ENCODE peak calls at places on chromosomes 5 and 9, in eight cellular contexts. One of them, this sample, is unnamed.

GRCh38 chr5:18699681-18700080 is 1065.4 kb downstream of the TAF11L14 start:
- DNase-seq in M059J: no peak
- DNase-seq in GF-D8: no peak
- DNase-seq in AG04450: no peak
- DNase-seq in activated CD4-positive, alpha-beta T cell treated with anti-CD3 and anti-CD28 coated beads for 36 hours: no peak
- DNase-seq in osteocyte: no peak
- DNase-seq in HFFc6: peak; percentile 1
- DNase-seq in Calu3: no peak
- DNase-seq in this sample: no peak

GRCh38 chr5:165410476-165410875 is 1905.1 kb downstream of the MAT2B start:
- DNase-seq in M059J: no peak
- DNase-seq in GF-D8: no peak
- DNase-seq in AG04450: no peak
- DNase-seq in activated CD4-positive, alpha-beta T cell treated with anti-CD3 and anti-CD28 coated beads for 36 hours: no peak
- DNase-seq in osteocyte: no peak
- DNase-seq in HFFc6: no peak
- DNase-seq in Calu3: no peak
- DNase-seq in this sample: no peak

GRCh38 chr5:147410496-147411395 is 99.1 kb downstream of the DPYSL3 start:
- DNase-seq in M059J: no peak
- DNase-seq in GF-D8: no peak
- DNase-seq in AG04450: no peak
- DNase-seq in activated CD4-positive, alpha-beta T cell treated with anti-CD3 and anti-CD28 coated beads for 36 hours: no peak
- DNase-seq in osteocyte: no peak
- DNase-seq in HFFc6: no peak
- DNase-seq in Calu3: no peak
- DNase-seq in this sample: peak; percentile 85

GRCh38 chr9:77756449-77756848 is 108.3 kb upstream of the GNA14 start:
- DNase-seq in M059J: no peak
- DNase-seq in GF-D8: no peak
- DNase-seq in AG04450: no peak
- DNase-seq in activated CD4-positive, alpha-beta T cell treated with anti-CD3 and anti-CD28 coated beads for 36 hours: no peak
- DNase-seq in osteocyte: no peak
- DNase-seq in HFFc6: no peak
- DNase-seq in Calu3: no peak
- DNase-seq in this sample: no peak

GRCh38 chr9:70945301-70945700 is 176.1 kb downstream of the TRPM3 start:
- DNase-seq in M059J: no peak
- DNase-seq in GF-D8: no peak
- DNase-seq in AG04450: no peak
- DNase-seq in activated CD4-positive, alpha-beta T cell treated with anti-CD3 and anti-CD28 coated beads for 36 hours: no peak
- DNase-seq in osteocyte: no peak
- DNase-seq in HFFc6: no peak
- DNase-seq in Calu3: no peak
- DNase-seq in this sample: no peak

GRCh38 chr5:153158608-153159007 is 331.9 kb upstream of the GRIA1 start:
- DNase-seq in M059J: peak; percentile 21
- DNase-seq in GF-D8: no peak
- DNase-seq in AG04450: no peak
- DNase-seq in activated CD4-positive, alpha-beta T cell treated with anti-CD3 and anti-CD28 coated beads for 36 hours: no peak
- DNase-seq in osteocyte: no peak
- DNase-seq in HFFc6: no peak
- DNase-seq in Calu3: no peak
- DNase-seq in this sample: no peak

GRCh38 chr9:128232811-128233428 is 29.7 kb downstream of the DNM1 start:
- DNase-seq in M059J: no peak
- DNase-seq in GF-D8: no peak
- DNase-seq in AG04450: no peak
- DNase-seq in activated CD4-positive, alpha-beta T cell treated with anti-CD3 and anti-CD28 coated beads for 36 hours: no peak
- DNase-seq in osteocyte: no peak
- DNase-seq in HFFc6: no peak
- DNase-seq in Calu3: no peak
- DNase-seq in this sample: no peak

GRCh38 chr5:123528059-123528458 is 16.1 kb downstream of the CSNK1G3 start:
- DNase-seq in M059J: no peak
- DNase-seq in GF-D8: no peak
- DNase-seq in AG04450: no peak
- DNase-seq in activated CD4-positive, alpha-beta T cell treated with anti-CD3 and anti-CD28 coated beads for 36 hours: no peak
- DNase-seq in osteocyte: no peak
- DNase-seq in HFFc6: no peak
- DNase-seq in Calu3: no peak
- DNase-seq in this sample: no peak

GRCh38 chr5:170597109-170597741 is 93.4 kb downstream of the KCNIP1 start:
- DNase-seq in M059J: peak; percentile 95
- DNase-seq in GF-D8: no peak
- DNase-seq in AG04450: no peak
- DNase-seq in activated CD4-positive, alpha-beta T cell treated with anti-CD3 and anti-CD28 coated beads for 36 hours: peak; percentile 69
- DNase-seq in osteocyte: no peak
- DNase-seq in HFFc6: peak; percentile 94
- DNase-seq in Calu3: no peak
- DNase-seq in this sample: no peak

GRCh38 chr5:60822285-60822556 is 21.8 kb downstream of the ELOVL7 start:
- DNase-seq in M059J: no peak
- DNase-seq in GF-D8: no peak
- DNase-seq in AG04450: no peak
- DNase-seq in activated CD4-positive, alpha-beta T cell treated with anti-CD3 and anti-CD28 coated beads for 36 hours: no peak
- DNase-seq in osteocyte: no peak
- DNase-seq in HFFc6: no peak
- DNase-seq in Calu3: no peak
- DNase-seq in this sample: no peak

GRCh38 chr5:107526-107925 is 15.6 kb downstream of the PLEKHG4B start:
- DNase-seq in M059J: no peak
- DNase-seq in GF-D8: no peak
- DNase-seq in AG04450: no peak
- DNase-seq in activated CD4-positive, alpha-beta T cell treated with anti-CD3 and anti-CD28 coated beads for 36 hours: no peak
- DNase-seq in osteocyte: no peak
- DNase-seq in HFFc6: no peak
- DNase-seq in Calu3: no peak
- DNase-seq in this sample: no peak

GRCh38 chr9:122551371-122551770 is 1.5 kb upstream of the OR1N2 start:
- DNase-seq in M059J: no peak
- DNase-seq in GF-D8: no peak
- DNase-seq in AG04450: no peak
- DNase-seq in activated CD4-positive, alpha-beta T cell treated with anti-CD3 and anti-CD28 coated beads for 36 hours: no peak
- DNase-seq in osteocyte: no peak
- DNase-seq in HFFc6: no peak
- DNase-seq in Calu3: no peak
- DNase-seq in this sample: no peak

GRCh38 chr9:28365020-28365640 is 791.8 kb upstream of the C9orf72 start:
- DNase-seq in M059J: peak; percentile 27
- DNase-seq in GF-D8: no peak
- DNase-seq in AG04450: no peak
- DNase-seq in activated CD4-positive, alpha-beta T cell treated with anti-CD3 and anti-CD28 coated beads for 36 hours: no peak
- DNase-seq in osteocyte: no peak
- DNase-seq in HFFc6: no peak
- DNase-seq in Calu3: no peak
- DNase-seq in this sample: no peak

GRCh38 chr9:32525506-32525905 is 490 bp downstream of the RIGI start:
- DNase-seq in M059J: no peak
- DNase-seq in GF-D8: no peak
- DNase-seq in AG04450: no peak
- DNase-seq in activated CD4-positive, alpha-beta T cell treated with anti-CD3 and anti-CD28 coated beads for 36 hours: no peak
- DNase-seq in osteocyte: no peak
- DNase-seq in HFFc6: no peak
- DNase-seq in Calu3: no peak
- DNase-seq in this sample: no peak

GRCh38 chr5:6319116-6319515 is 59.2 kb downstream of the MED10 start:
- DNase-seq in M059J: no peak
- DNase-seq in GF-D8: no peak
- DNase-seq in AG04450: no peak
- DNase-seq in activated CD4-positive, alpha-beta T cell treated with anti-CD3 and anti-CD28 coated beads for 36 hours: no peak
- DNase-seq in osteocyte: peak; percentile 76
- DNase-seq in HFFc6: no peak
- DNase-seq in Calu3: no peak
- DNase-seq in this sample: no peak

GRCh38 chr5:80957031-80957761 is 3.0 kb upstream of the RASGRF2 start:
- DNase-seq in M059J: peak; percentile 48
- DNase-seq in GF-D8: no peak
- DNase-seq in AG04450: no peak
- DNase-seq in activated CD4-positive, alpha-beta T cell treated with anti-CD3 and anti-CD28 coated beads for 36 hours: no peak
- DNase-seq in osteocyte: no peak
- DNase-seq in HFFc6: no peak
- DNase-seq in Calu3: no peak
- DNase-seq in this sample: no peak

GRCh38 chr9:125732562-125732961 is 14.6 kb upstream of the PBX3 start:
- DNase-seq in M059J: peak; percentile 34
- DNase-seq in GF-D8: no peak
- DNase-seq in AG04450: no peak
- DNase-seq in activated CD4-positive, alpha-beta T cell treated with anti-CD3 and anti-CD28 coated beads for 36 hours: no peak
- DNase-seq in osteocyte: no peak
- DNase-seq in HFFc6: no peak
- DNase-seq in Calu3: no peak
- DNase-seq in this sample: no peak

GRCh38 chr5:14745753-14746152 is 81.2 kb downstream of the OTULIN start:
- DNase-seq in M059J: no peak
- DNase-seq in GF-D8: no peak
- DNase-seq in AG04450: no peak
- DNase-seq in activated CD4-positive, alpha-beta T cell treated with anti-CD3 and anti-CD28 coated beads for 36 hours: peak; percentile 29
- DNase-seq in osteocyte: no peak
- DNase-seq in HFFc6: no peak
- DNase-seq in Calu3: no peak
- DNase-seq in this sample: no peak

GRCh38 chr5:60260658-60261057 is 367.1 kb upstream of the PDE4D start:
- DNase-seq in M059J: peak; percentile 79
- DNase-seq in GF-D8: no peak
- DNase-seq in AG04450: no peak
- DNase-seq in activated CD4-positive, alpha-beta T cell treated with anti-CD3 and anti-CD28 coated beads for 36 hours: no peak
- DNase-seq in osteocyte: no peak
- DNase-seq in HFFc6: no peak
- DNase-seq in Calu3: no peak
- DNase-seq in this sample: no peak

GRCh38 chr9:16921855-16922254 is 51.4 kb upstream of the BNC2 start:
- DNase-seq in M059J: peak; percentile 66
- DNase-seq in GF-D8: no peak
- DNase-seq in AG04450: no peak
- DNase-seq in activated CD4-positive, alpha-beta T cell treated with anti-CD3 and anti-CD28 coated beads for 36 hours: no peak
- DNase-seq in osteocyte: no peak
- DNase-seq in HFFc6: peak; percentile 6
- DNase-seq in Calu3: no peak
- DNase-seq in this sample: no peak

GRCh38 chr9:38621434-38622082 is 1.2 kb upstream of the ANKRD18A start:
- DNase-seq in M059J: no peak
- DNase-seq in GF-D8: no peak
- DNase-seq in AG04450: no peak
- DNase-seq in activated CD4-positive, alpha-beta T cell treated with anti-CD3 and anti-CD28 coated beads for 36 hours: peak; percentile 78
- DNase-seq in osteocyte: no peak
- DNase-seq in HFFc6: no peak
- DNase-seq in Calu3: peak; percentile 25
- DNase-seq in this sample: peak; percentile 78

GRCh38 chr5:118450924-118451332 is 537.4 kb downstream of the DTWD2 start:
- DNase-seq in M059J: no peak
- DNase-seq in GF-D8: no peak
- DNase-seq in AG04450: no peak
- DNase-seq in activated CD4-positive, alpha-beta T cell treated with anti-CD3 and anti-CD28 coated beads for 36 hours: no peak
- DNase-seq in osteocyte: no peak
- DNase-seq in HFFc6: no peak
- DNase-seq in Calu3: no peak
- DNase-seq in this sample: no peak

GRCh38 chr5:180334751-180335613 is 18.2 kb downstream of the GFPT2 start:
- DNase-seq in M059J: no peak
- DNase-seq in GF-D8: no peak
- DNase-seq in AG04450: no peak
- DNase-seq in activated CD4-positive, alpha-beta T cell treated with anti-CD3 and anti-CD28 coated beads for 36 hours: no peak
- DNase-seq in osteocyte: no peak
- DNase-seq in HFFc6: no peak
- DNase-seq in Calu3: no peak
- DNase-seq in this sample: no peak

GRCh38 chr9:73327149-73327548 is 175.5 kb downstream of the ANXA1 start:
- DNase-seq in M059J: no peak
- DNase-seq in GF-D8: no peak
- DNase-seq in AG04450: no peak
- DNase-seq in activated CD4-positive, alpha-beta T cell treated with anti-CD3 and anti-CD28 coated beads for 36 hours: no peak
- DNase-seq in osteocyte: no peak
- DNase-seq in HFFc6: no peak
- DNase-seq in Calu3: no peak
- DNase-seq in this sample: no peak

GRCh38 chr9:97744710-97745708 is 47.9 kb upstream of the XPA start:
- DNase-seq in M059J: no peak
- DNase-seq in GF-D8: no peak
- DNase-seq in AG04450: no peak
- DNase-seq in activated CD4-positive, alpha-beta T cell treated with anti-CD3 and anti-CD28 coated beads for 36 hours: no peak
- DNase-seq in osteocyte: peak; percentile 54
- DNase-seq in HFFc6: peak; percentile 34
- DNase-seq in Calu3: no peak
- DNase-seq in this sample: no peak

GRCh38 chr9:137656416-137656815 is 37.6 kb downstream of the EHMT1 start:
- DNase-seq in M059J: no peak
- DNase-seq in GF-D8: no peak
- DNase-seq in AG04450: no peak
- DNase-seq in activated CD4-positive, alpha-beta T cell treated with anti-CD3 and anti-CD28 coated beads for 36 hours: no peak
- DNase-seq in osteocyte: no peak
- DNase-seq in HFFc6: no peak
- DNase-seq in Calu3: no peak
- DNase-seq in this sample: no peak

GRCh38 chr5:116654890-116655289 is 80.3 kb upstream of the SEMA6A start:
- DNase-seq in M059J: no peak
- DNase-seq in GF-D8: no peak
- DNase-seq in AG04450: no peak
- DNase-seq in activated CD4-positive, alpha-beta T cell treated with anti-CD3 and anti-CD28 coated beads for 36 hours: no peak
- DNase-seq in osteocyte: no peak
- DNase-seq in HFFc6: no peak
- DNase-seq in Calu3: no peak
- DNase-seq in this sample: no peak

GRCh38 chr5:100902406-100903035 is 561 bp downstream of the ST8SIA4 start:
- DNase-seq in M059J: no peak
- DNase-seq in GF-D8: peak; percentile 3
- DNase-seq in AG04450: no peak
- DNase-seq in activated CD4-positive, alpha-beta T cell treated with anti-CD3 and anti-CD28 coated beads for 36 hours: peak; percentile 64
- DNase-seq in osteocyte: no peak
- DNase-seq in HFFc6: no peak
- DNase-seq in Calu3: no peak
- DNase-seq in this sample: no peak

GRCh38 chr9:37729499-37729898 is 24.1 kb upstream of the TRMT10B start:
- DNase-seq in M059J: no peak
- DNase-seq in GF-D8: no peak
- DNase-seq in AG04450: no peak
- DNase-seq in activated CD4-positive, alpha-beta T cell treated with anti-CD3 and anti-CD28 coated beads for 36 hours: no peak
- DNase-seq in osteocyte: no peak
- DNase-seq in HFFc6: no peak
- DNase-seq in Calu3: no peak
- DNase-seq in this sample: no peak

GRCh38 chr5:91586232-91586631 is 203.1 kb upstream of the ARRDC3 start:
- DNase-seq in M059J: peak; percentile 18
- DNase-seq in GF-D8: no peak
- DNase-seq in AG04450: no peak
- DNase-seq in activated CD4-positive, alpha-beta T cell treated with anti-CD3 and anti-CD28 coated beads for 36 hours: no peak
- DNase-seq in osteocyte: no peak
- DNase-seq in HFFc6: no peak
- DNase-seq in Calu3: no peak
- DNase-seq in this sample: no peak

GRCh38 chr9:127279717-127280285 is 15.2 kb downstream of the GARNL3 start:
- DNase-seq in M059J: no peak
- DNase-seq in GF-D8: no peak
- DNase-seq in AG04450: no peak
- DNase-seq in activated CD4-positive, alpha-beta T cell treated with anti-CD3 and anti-CD28 coated beads for 36 hours: no peak
- DNase-seq in osteocyte: no peak
- DNase-seq in HFFc6: no peak
- DNase-seq in Calu3: no peak
- DNase-seq in this sample: no peak

GRCh38 chr5:93099902-93100347 is 481.1 kb downstream of the NR2F1-AS1 start:
- DNase-seq in M059J: peak; percentile 78
- DNase-seq in GF-D8: no peak
- DNase-seq in AG04450: no peak
- DNase-seq in activated CD4-positive, alpha-beta T cell treated with anti-CD3 and anti-CD28 coated beads for 36 hours: no peak
- DNase-seq in osteocyte: no peak
- DNase-seq in HFFc6: no peak
- DNase-seq in Calu3: no peak
- DNase-seq in this sample: no peak

GRCh38 chr9:92151691-92152393 is 36.6 kb upstream of the SPTLC1 start:
- DNase-seq in M059J: peak; percentile 95
- DNase-seq in GF-D8: no peak
- DNase-seq in AG04450: peak; percentile 42
- DNase-seq in activated CD4-positive, alpha-beta T cell treated with anti-CD3 and anti-CD28 coated beads for 36 hours: no peak
- DNase-seq in osteocyte: peak; percentile 48
- DNase-seq in HFFc6: peak; percentile 63
- DNase-seq in Calu3: no peak
- DNase-seq in this sample: peak; percentile 70

GRCh38 chr9:108933231-108933630 is 693 bp downstream of the ELP1 start:
- DNase-seq in M059J: peak; percentile 30
- DNase-seq in GF-D8: no peak
- DNase-seq in AG04450: no peak
- DNase-seq in activated CD4-positive, alpha-beta T cell treated with anti-CD3 and anti-CD28 coated beads for 36 hours: no peak
- DNase-seq in osteocyte: no peak
- DNase-seq in HFFc6: peak; percentile 10
- DNase-seq in Calu3: no peak
- DNase-seq in this sample: no peak

This sample was measured in posterior vena cava.